ENCODE peak calls at places on chromosomes 12 and 14, in four cellular contexts. One of them, this sample, is unnamed.

GRCh38 chr12:130666645-130667044 is 49.5 kb downstream of the RIMBP2 start:
- DNase-seq in spleen: no peak
- DNase-seq in breast epithelium: no peak
- DNase-seq in GM12878: no peak
- DNase-seq in this sample: no peak

GRCh38 chr12:111202237-111202592 is 166.7 kb downstream of the PHETA1 start:
- DNase-seq in GM12878: no peak
- DNase-seq in spleen: no peak
- DNase-seq in breast epithelium: no peak
- DNase-seq in this sample: no peak

GRCh38 chr14:100297320-100298300 is 8.6 kb downstream of the SLC25A29 start:
- DNase-seq in spleen: peak; percentile 90
- DNase-seq in breast epithelium: peak; percentile 73
- DNase-seq in GM12878: peak; percentile 35
- DNase-seq in this sample: no peak

GRCh38 chr12:3568695-3569094 is 77.7 kb downstream of the PRMT8 start:
- DNase-seq in spleen: no peak
- DNase-seq in breast epithelium: no peak
- DNase-seq in GM12878: no peak
- DNase-seq in this sample: no peak

GRCh38 chr12:127383281-127383680 is 883.7 kb upstream of the TMEM132C start:
- DNase-seq in spleen: no peak
- DNase-seq in breast epithelium: no peak
- DNase-seq in GM12878: no peak
- DNase-seq in this sample: no peak

GRCh38 chr14:31269599-31270195 is 62.1 kb upstream of the HECTD1 start:
- DNase-seq in breast epithelium: no peak
- DNase-seq in GM12878: no peak
- DNase-seq in spleen: no peak
- DNase-seq in this sample: no peak

GRCh38 chr12:1044697-1045096 is 53.7 kb downstream of the ERC1 start:
- DNase-seq in breast epithelium: no peak
- DNase-seq in GM12878: no peak
- DNase-seq in spleen: no peak
- DNase-seq in this sample: peak; percentile 76

GRCh38 chr12:78293039-78293686 is 462.5 kb downstream of the NAV3 start:
- DNase-seq in spleen: no peak
- DNase-seq in breast epithelium: no peak
- DNase-seq in GM12878: no peak
- DNase-seq in this sample: peak; percentile 61

GRCh38 chr14:77212933-77213656 is 31.5 kb downstream of the TMEM63C start:
- DNase-seq in spleen: no peak
- DNase-seq in GM12878: no peak
- DNase-seq in breast epithelium: no peak
- DNase-seq in this sample: peak; percentile 82

GRCh38 chr14:24058951-24059475 is 7.2 kb downstream of the CARMIL3 start:
- DNase-seq in breast epithelium: no peak
- DNase-seq in spleen: no peak
- DNase-seq in GM12878: no peak
- DNase-seq in this sample: no peak

GRCh38 chr12:7460375-7461259 is 16.7 kb upstream of the CD163L1 start:
- DNase-seq in GM12878: no peak
- DNase-seq in spleen: no peak
- DNase-seq in breast epithelium: no peak
- DNase-seq in this sample: peak; percentile 56

GRCh38 chr12:53892760-53893159 is 45.9 kb upstream of the HOXC13 start:
- DNase-seq in GM12878: no peak
- DNase-seq in spleen: no peak
- DNase-seq in breast epithelium: no peak
- DNase-seq in this sample: no peak

GRCh38 chr12:93113317-93114006 is 184.4 kb upstream of the EEA1 start:
- DNase-seq in breast epithelium: no peak
- DNase-seq in spleen: no peak
- DNase-seq in GM12878: no peak
- DNase-seq in this sample: no peak

GRCh38 chr14:61643546-61643945 is 51.8 kb upstream of the HIF1A start:
- DNase-seq in GM12878: no peak
- DNase-seq in spleen: no peak
- DNase-seq in breast epithelium: no peak
- DNase-seq in this sample: no peak

GRCh38 chr12:114396869-114397719 is 8.8 kb downstream of the TBX5 start:
- DNase-seq in GM12878: no peak
- DNase-seq in breast epithelium: no peak
- DNase-seq in spleen: no peak
- DNase-seq in this sample: no peak

GRCh38 chr12:56840922-56841321 is 77.8 kb downstream of the HSD17B6 start:
- DNase-seq in breast epithelium: no peak
- DNase-seq in GM12878: no peak
- DNase-seq in spleen: no peak
- DNase-seq in this sample: no peak

GRCh38 chr14:99758121-99758871 is 34.9 kb upstream of the EML1 start:
- DNase-seq in spleen: no peak
- DNase-seq in GM12878: no peak
- DNase-seq in breast epithelium: no peak
- DNase-seq in this sample: no peak

GRCh38 chr14:39265741-39266588 is 32.2 kb downstream of the MIA2 start:
- DNase-seq in GM12878: no peak
- DNase-seq in spleen: no peak
- DNase-seq in breast epithelium: no peak
- DNase-seq in this sample: peak; percentile 60

GRCh38 chr14:60490270-60490669 is 4.4 kb upstream of the C14orf39 start:
- DNase-seq in GM12878: no peak
- DNase-seq in spleen: no peak
- DNase-seq in breast epithelium: no peak
- DNase-seq in this sample: no peak

GRCh38 chr14:75030147-75030546 is 21.1 kb downstream of the MLH3 start:
- DNase-seq in GM12878: no peak
- DNase-seq in spleen: no peak
- DNase-seq in breast epithelium: no peak
- DNase-seq in this sample: no peak

GRCh38 chr14:89365071-89365801 is 51.8 kb downstream of the FOXN3 start:
- DNase-seq in spleen: no peak
- DNase-seq in breast epithelium: no peak
- DNase-seq in GM12878: peak; percentile 81
- DNase-seq in this sample: no peak

GRCh38 chr14:51595831-51596472 is 55.8 kb upstream of the FRMD6 start:
- DNase-seq in breast epithelium: no peak
- DNase-seq in spleen: no peak
- DNase-seq in GM12878: no peak
- DNase-seq in this sample: no peak

GRCh38 chr12:18919826-18920511 is 182.1 kb downstream of the CAPZA3 start:
- DNase-seq in spleen: no peak
- DNase-seq in GM12878: no peak
- DNase-seq in breast epithelium: no peak
- DNase-seq in this sample: no peak

GRCh38 chr12:674272-674781 is 11.1 kb upstream of the NINJ2 start:
- DNase-seq in breast epithelium: no peak
- DNase-seq in GM12878: peak; percentile 100
- DNase-seq in spleen: no peak
- DNase-seq in this sample: no peak

GRCh38 chr12:67430708-67431335 is 161.7 kb downstream of the CAND1 start:
- DNase-seq in breast epithelium: no peak
- DNase-seq in spleen: no peak
- DNase-seq in GM12878: no peak
- DNase-seq in this sample: no peak

GRCh38 chr14:45201908-45202307 is 51.1 kb downstream of the MIS18BP1 start:
- DNase-seq in spleen: no peak
- DNase-seq in breast epithelium: no peak
- DNase-seq in GM12878: no peak
- DNase-seq in this sample: no peak
- TF ChIP-seq CTCF in spleen: no peak
- TF ChIP-seq CTCF in breast epithelium: no peak
- TF ChIP-seq CTCF in GM12878: peak; percentile 37
- TF ChIP-seq CTCF in this sample: no peak

GRCh38 chr12:12336511-12336910 is 13.5 kb downstream of the MANSC1 start:
- DNase-seq in GM12878: no peak
- DNase-seq in breast epithelium: no peak
- DNase-seq in spleen: peak; percentile 4
- DNase-seq in this sample: no peak

GRCh38 chr12:12336049-12336411 is 14.0 kb downstream of the MANSC1 start:
- DNase-seq in spleen: no peak
- DNase-seq in GM12878: peak; percentile 27
- DNase-seq in breast epithelium: no peak
- DNase-seq in this sample: peak; percentile 32

GRCh38 chr12:12333407-12333831 is 16.6 kb downstream of the MANSC1 start:
- DNase-seq in GM12878: no peak
- DNase-seq in spleen: peak; percentile 7
- DNase-seq in breast epithelium: no peak
- DNase-seq in this sample: peak; percentile 39

GRCh38 chr12:12333980-12334709 is 15.9 kb downstream of the MANSC1 start:
- DNase-seq in breast epithelium: no peak
- DNase-seq in spleen: peak; percentile 88
- DNase-seq in GM12878: peak; percentile 19
- DNase-seq in this sample: peak; percentile 57

GRCh38 chr12:12334710-12335040 is 15.4 kb downstream of the MANSC1 start:
- DNase-seq in spleen: peak; percentile 15
- DNase-seq in breast epithelium: no peak
- DNase-seq in GM12878: no peak
- DNase-seq in this sample: no peak
- TF ChIP-seq CTCF in spleen: peak; percentile 43
- TF ChIP-seq CTCF in breast epithelium: no peak
- TF ChIP-seq CTCF in GM12878: no peak
- TF ChIP-seq CTCF in this sample: peak; percentile 51

GRCh38 chr12:106953352-106954260 is 2.1 kb upstream of the TMEM263 start:
- DNase-seq in breast epithelium: no peak
- DNase-seq in spleen: no peak
- DNase-seq in GM12878: no peak
- DNase-seq in this sample: no peak

GRCh38 chr12:106956048-106956935 is 585 bp downstream of the TMEM263 start:
- DNase-seq in breast epithelium: peak; percentile 62
- DNase-seq in GM12878: peak; percentile 15
- DNase-seq in spleen: peak; percentile 92
- DNase-seq in this sample: peak; percentile 46

GRCh38 chr12:106957617-106958016 is 1.9 kb downstream of the TMEM263 start:
- DNase-seq in spleen: no peak
- DNase-seq in breast epithelium: no peak
- DNase-seq in GM12878: no peak
- DNase-seq in this sample: no peak

GRCh38 chr12:106954462-106955376 is 988 bp upstream of the TMEM263 start:
- DNase-seq in GM12878: no peak
- DNase-seq in breast epithelium: no peak
- DNase-seq in spleen: peak; percentile 85
- DNase-seq in this sample: no peak

DNA sequence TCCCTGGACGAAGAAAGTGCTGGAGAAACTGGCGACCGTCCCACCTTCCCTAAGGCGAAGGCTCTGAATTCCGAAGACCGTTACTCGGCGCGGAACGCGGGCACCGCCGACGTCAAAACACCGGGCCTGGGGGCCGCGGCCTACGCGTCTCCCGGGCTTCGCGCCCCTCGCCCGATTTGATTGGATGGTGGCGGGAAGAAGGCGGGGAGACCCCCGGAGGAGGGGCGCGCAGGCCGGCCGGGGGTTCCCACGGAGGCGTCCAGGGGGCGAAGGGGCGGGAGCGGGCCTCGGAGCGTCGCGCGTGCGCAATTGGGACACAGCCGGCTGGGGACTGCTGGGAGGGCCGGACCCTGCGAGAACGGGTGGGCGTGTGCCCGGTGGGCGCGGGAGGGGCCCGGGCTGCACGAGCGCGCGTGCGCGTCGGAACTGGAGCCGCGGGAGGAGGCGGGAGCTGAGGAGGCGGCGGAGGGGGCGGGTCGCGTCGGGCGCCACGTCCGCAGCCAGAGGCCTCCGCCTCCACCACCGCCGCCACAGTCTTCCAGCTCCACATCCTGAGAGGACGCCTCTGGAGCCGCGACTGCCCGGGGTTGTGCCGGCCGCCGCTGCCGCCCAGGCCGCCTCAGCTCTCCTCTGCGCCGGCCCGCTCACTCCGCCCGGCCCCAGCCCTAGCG is at the start of gene TMEM263:
- DNase-seq in breast epithelium: peak; percentile 83
- DNase-seq in GM12878: peak; percentile 83
- DNase-seq in spleen: peak; percentile 97
- DNase-seq in this sample: peak; percentile 59
- TF ChIP-seq CTCF in breast epithelium: no peak
- TF ChIP-seq CTCF in GM12878: no peak
- TF ChIP-seq CTCF in spleen: no peak
- TF ChIP-seq CTCF in this sample: no peak

DNA sequence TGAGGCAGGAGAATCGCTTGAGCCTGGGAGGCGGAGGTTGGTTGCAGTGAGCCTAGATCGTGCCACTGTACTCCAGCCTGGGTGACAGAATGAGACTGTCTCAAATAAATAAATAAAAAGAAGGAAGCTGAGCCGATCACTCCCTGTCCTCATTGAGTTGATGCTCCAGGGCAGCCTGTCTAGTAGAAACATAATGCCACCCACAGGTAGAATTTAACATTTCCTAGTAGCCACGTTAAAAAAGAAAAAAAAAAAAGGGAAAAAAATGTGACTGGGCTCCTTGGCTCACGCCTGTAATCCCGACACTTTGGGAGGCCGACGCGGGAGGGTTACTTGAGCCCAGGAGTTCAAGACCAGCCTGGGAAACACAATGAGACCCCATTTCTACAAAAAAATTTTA is 135.7 kb downstream of the SCARB1 start:
- DNase-seq in breast epithelium: no peak
- DNase-seq in spleen: no peak
- DNase-seq in GM12878: no peak
- DNase-seq in this sample: no peak
- TF ChIP-seq CTCF in breast epithelium: no peak
- TF ChIP-seq CTCF in spleen: no peak
- TF ChIP-seq CTCF in GM12878: no peak
- TF ChIP-seq CTCF in this sample: peak; percentile 55

DNA sequence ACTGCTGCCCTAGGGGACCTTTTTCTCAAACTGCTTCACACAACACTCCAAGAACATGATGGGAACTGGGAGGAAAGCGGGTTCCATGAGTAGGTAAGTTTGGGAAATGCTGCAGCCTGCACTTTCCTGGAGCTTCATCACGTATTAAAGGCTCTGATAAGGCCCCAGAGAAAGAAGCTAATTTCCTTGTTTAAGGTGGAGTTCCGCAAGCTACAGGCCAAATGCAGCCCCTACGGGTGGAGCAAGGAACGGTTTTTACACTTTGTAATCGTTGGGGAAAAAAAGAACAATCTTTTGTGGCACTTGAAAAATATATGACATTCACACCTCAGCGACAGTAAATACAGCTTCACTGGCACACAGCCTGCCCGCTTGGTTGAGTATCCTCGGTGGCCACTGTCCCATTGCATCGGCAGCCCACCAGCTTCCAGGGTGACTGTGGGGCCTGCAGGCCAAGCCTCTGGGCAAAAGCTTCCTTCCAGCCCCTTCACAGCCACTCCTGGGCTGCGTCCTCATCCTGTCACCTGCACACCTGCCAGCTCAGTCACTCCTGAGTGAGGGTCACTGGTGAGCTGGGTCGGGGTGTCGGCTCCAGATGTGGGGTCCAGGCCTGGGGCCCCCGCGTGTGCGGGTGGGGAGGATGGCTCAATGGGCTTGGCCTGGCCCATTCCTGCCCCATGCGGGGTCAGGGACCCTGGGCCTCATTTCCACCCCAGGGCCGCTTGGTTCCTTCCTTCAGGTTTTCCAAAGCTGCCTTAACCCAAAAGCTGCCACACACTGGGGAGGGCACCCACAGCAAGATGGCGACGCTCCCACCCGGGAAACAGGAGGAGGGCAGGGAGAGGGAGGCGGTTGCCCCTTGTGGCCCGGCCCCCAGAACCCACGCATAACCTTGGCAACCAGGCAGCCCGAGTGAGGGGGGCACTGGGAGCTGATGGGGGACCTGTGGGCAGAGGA is 2.4 kb downstream of the AMN start:
- DNase-seq in breast epithelium: no peak
- DNase-seq in spleen: no peak
- DNase-seq in GM12878: no peak
- DNase-seq in this sample: no peak
- TF ChIP-seq CTCF in breast epithelium: no peak
- TF ChIP-seq CTCF in spleen: no peak
- TF ChIP-seq CTCF in GM12878: no peak
- TF ChIP-seq CTCF in this sample: no peak